ENCODE peak calls at places on chromosomes 2 and 18, in four cellular contexts. T, L, Z and V are unnamed samples.

GRCh38 chr2:235613671-235614070 is 119.8 kb downstream of the AGAP1 start:
- DNase-seq in Z (no peak), L (no peak), T (no peak), V (no peak)

GRCh38 chr2:156325671-156326385 is 6.7 kb downstream of the NR4A2 start:
- DNase-seq in L (no peak), T (no peak), Z (no peak), V (no peak)

GRCh38 chr2:100902833-100903405 is 83.0 kb downstream of the NPAS2 start:
- DNase-seq in L (peak), Z (no peak), T (no peak), V (peak)

GRCh38 chr2:154495455-154495868 is 203.0 kb upstream of the KCNJ3 start:
- DNase-seq in L (no peak), Z (no peak), T (no peak), V (no peak)

GRCh38 chr2:161113693-161114417 is 46.4 kb upstream of the TANK start:
- DNase-seq in Z (no peak), T (no peak), L (no peak), V (no peak)

GRCh38 chr2:4782647-4783046 is 909.5 kb upstream of the SOX11 start:
- DNase-seq in T (no peak), L (no peak), Z (no peak), V (peak)

GRCh38 chr2:144078091-144078490 is 441.8 kb downstream of the ZEB2 start:
- DNase-seq in T (no peak), L (peak), Z (no peak), V (peak)

GRCh38 chr2:114651933-114652332 is 209.5 kb downstream of the DPP10 start:
- DNase-seq in T (no peak), Z (peak), L (no peak), V (no peak)

GRCh38 chr2:218264773-218265601 is 4.2 kb downstream of the GPBAR1 start:
- DNase-seq in Z (no peak), L (no peak), T (no peak), V (no peak)

GRCh38 chr2:197079832-197080555 is 153.5 kb upstream of the PGAP1 start:
- DNase-seq in Z (no peak), T (no peak), L (no peak), V (peak)

GRCh38 chr2:197209274-197209673 is 101.3 kb downstream of the ANKRD44 start:
- DNase-seq in Z (no peak), L (no peak), T (no peak), V (no peak)

GRCh38 chr2:165839610-165840009 is 45.6 kb upstream of the GALNT3 start:
- DNase-seq in Z (no peak), T (no peak), L (peak), V (peak)

GRCh38 chr2:216701544-216701943 is 6.2 kb upstream of the IGFBP5 start:
- DNase-seq in Z (no peak), T (no peak), L (no peak), V (no peak)

GRCh38 chr2:197437380-197437779 is 2.6 kb upstream of the SF3B1 start:
- DNase-seq in L (no peak), T (no peak), Z (no peak), V (no peak)

GRCh38 chr2:139867601-139868226 is 1087.5 kb upstream of the NXPH2 start:
- DNase-seq in L (no peak), T (no peak), Z (no peak), V (no peak)

GRCh38 chr2:27323592-27324285 is 842 bp upstream of the MPV17 start:
- DNase-seq in Z (no peak), T (no peak), L (no peak), V (peak)

GRCh38 chr2:27324720-27325119 is 1.8 kb upstream of the MPV17 start:
- DNase-seq in Z (no peak), T (no peak), L (no peak), V (no peak)

GRCh38 chr2:27322301-27322765 is 564 bp downstream of the MPV17 start:
- DNase-seq in Z (no peak), L (peak), T (no peak), V (peak)

GRCh38 chr2:27322766-27323591 is at the start of gene MPV17:
- DNase-seq in T (peak), Z (peak), L (peak), V (peak)

DNA sequence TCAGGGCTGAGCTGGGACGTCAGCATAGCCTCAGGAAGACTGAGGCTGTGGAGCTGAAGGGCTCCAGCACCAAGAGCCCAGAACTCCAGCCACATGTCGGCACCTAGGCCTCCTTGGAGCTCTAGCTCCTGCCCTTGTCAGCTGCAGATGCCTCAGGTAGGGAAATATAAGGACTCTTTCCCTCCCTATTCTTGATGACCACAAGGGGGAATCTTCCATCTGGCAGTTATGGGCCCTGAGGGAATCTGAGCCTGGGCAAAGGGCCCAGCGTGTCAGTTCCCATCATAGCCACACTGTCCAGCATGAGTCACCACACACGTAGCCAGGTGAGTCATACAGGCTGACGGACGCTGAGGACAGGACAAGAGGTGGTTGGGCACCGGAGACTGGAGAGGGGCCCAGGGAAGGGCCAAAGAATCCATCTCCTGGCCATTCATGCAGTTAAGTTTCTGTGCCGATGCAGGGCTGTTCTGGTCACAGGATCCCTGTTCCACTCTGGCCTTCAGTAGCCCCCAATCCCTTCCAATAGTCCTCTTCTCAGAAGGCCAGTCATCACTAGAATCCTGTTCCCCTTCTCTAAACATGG is 1.8 kb downstream of the MPV17 start:
- DNase-seq in L (peak), T (peak), Z (peak), V (peak)
- TF ChIP-seq CTCF in L (peak), T (no peak), Z (peak), V (peak)

GRCh38 chr18:75206637-75207297 is 2.2 kb downstream of the PTGR3 start:
- DNase-seq in Z (no peak), T (no peak), L (no peak), V (no peak)
- TF ChIP-seq CTCF in Z (no peak), T (no peak), L (no peak), V (no peak)

GRCh38 chr2:164701565-164701964 is 80.3 kb upstream of the GRB14 start:
- DNase-seq in T (no peak), Z (no peak), L (no peak), V (no peak)

GRCh38 chr2:164696634-164697033 is 75.4 kb upstream of the GRB14 start:
- DNase-seq in T (no peak), Z (no peak), L (no peak), V (no peak)

GRCh38 chr2:164694275-164694695 is 73.0 kb upstream of the GRB14 start:
- DNase-seq in L (no peak), Z (no peak), T (no peak), V (no peak)

GRCh38 chr2:164700390-164700789 is 79.1 kb upstream of the GRB14 start:
- DNase-seq in Z (no peak), T (no peak), L (peak), V (peak)

DNA sequence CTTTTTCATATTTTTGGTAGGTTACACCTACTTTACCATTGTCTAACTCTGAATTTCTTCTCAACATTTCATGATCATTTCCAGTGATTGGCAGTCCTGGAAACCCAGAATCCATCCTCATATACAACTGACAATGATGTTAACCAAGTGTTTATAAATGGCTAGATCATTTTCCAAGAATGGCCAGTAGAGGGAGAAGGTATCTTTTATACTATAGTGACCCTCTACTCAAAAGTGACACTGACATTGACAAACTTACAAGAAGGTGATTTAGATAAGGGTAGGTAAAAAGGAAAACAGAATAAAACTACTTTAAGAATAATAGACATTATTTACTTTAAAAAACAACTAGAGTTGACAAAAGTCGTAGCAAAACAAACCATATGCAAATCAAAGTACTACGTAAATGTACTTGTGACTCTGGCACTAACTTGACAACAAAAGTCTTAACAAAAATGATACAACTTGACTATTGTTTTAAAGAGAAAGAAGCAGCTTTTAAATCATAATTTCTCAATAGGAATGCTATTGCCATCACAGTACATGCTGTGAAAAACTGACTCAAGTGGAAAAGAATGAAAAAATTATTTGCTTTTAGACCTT is 76.5 kb upstream of the GRB14 start:
- DNase-seq in L (peak), Z (no peak), T (no peak), V (peak)
- TF ChIP-seq CTCF in L (peak), Z (peak), T (peak), V (peak)

GRCh38 chr2:10490806-10491291 is 42.7 kb upstream of the ODC1 start:
- DNase-seq in L (no peak), T (no peak), Z (no peak), V (no peak)

GRCh38 chr2:10493636-10494281 is 45.6 kb upstream of the ODC1 start:
- DNase-seq in L (peak), T (no peak), Z (no peak), V (peak)

GRCh38 chr2:10495311-10495987 is 47.3 kb upstream of the ODC1 start:
- DNase-seq in T (no peak), L (no peak), Z (no peak), V (no peak)

GRCh38 chr2:10494351-10495066 is 46.4 kb upstream of the ODC1 start:
- DNase-seq in Z (no peak), T (no peak), L (no peak), V (no peak)

GRCh38 chr2:10493075-10493635 is 45.0 kb upstream of the ODC1 start:
- DNase-seq in T (no peak), L (no peak), Z (no peak), V (no peak)
- TF ChIP-seq CTCF in T (no peak), L (no peak), Z (no peak), V (no peak)